ENCODE peak calls at places on chromosomes 7 and 10, in four cellular contexts. X is activated effector memory CD4-positive, alpha-beta T cell treated with anti-CD3 and anti-CD28 coated beads, Interleukin-2, amount 50 U/mL, for 16 hours; K is G401; G is head of caudate nucleus. O is an unnamed sample.

GRCh38 chr7:93194368-93194767 is 31.9 kb downstream of the HEPACAM2 start:
- DNase-seq in X (no peak), K (no peak), G (no peak), O (no peak)

GRCh38 chr7:121119047-121119446 is 130.5 kb downstream of the CPED1 start:
- DNase-seq in X (no peak), K (no peak), G (no peak), O (no peak)

GRCh38 chr7:93461350-93461749 is 113.2 kb downstream of the CALCR start:
- DNase-seq in X (no peak), K (peak; percentile 44), G (peak; percentile 0), O (peak; percentile 59)

GRCh38 chr10:4312046-4312835 is 513.8 kb upstream of the AKR1E2 start:
- DNase-seq in X (no peak), K (no peak), G (no peak), O (no peak)

GRCh38 chr7:112596260-112596659 is 115.5 kb downstream of the LSMEM1 start:
- DNase-seq in X (no peak), K (no peak), G (no peak), O (no peak)

GRCh38 chr7:7569615-7570014 is 2.9 kb downstream of the MIOS start:
- DNase-seq in X (no peak), K (no peak), G (no peak), O (peak; percentile 49)

GRCh38 chr7:147483634-147484292 is 1106.8 kb upstream of the C7orf33 start:
- DNase-seq in X (no peak), K (no peak), G (no peak), O (no peak)

GRCh38 chr7:30936650-30937245 is 25.1 kb downstream of the AQP1 start:
- DNase-seq in X (no peak), K (no peak), G (no peak), O (no peak)

GRCh38 chr10:33497338-33497737 is 162.9 kb upstream of the NRP1 start:
- DNase-seq in X (no peak), K (no peak), G (no peak), O (no peak)

GRCh38 chr10:114397651-114398145 is 6.6 kb downstream of the AFAP1L2 start:
- DNase-seq in X (no peak), K (no peak), G (no peak), O (no peak)

GRCh38 chr10:132062181-132062515 is 3.6 kb upstream of the JAKMIP3 start:
- DNase-seq in X (no peak), K (no peak), G (no peak), O (no peak)

GRCh38 chr10:85976267-85976793 is 390.3 kb downstream of the GRID1 start:
- DNase-seq in X (no peak), K (no peak), G (no peak), O (no peak)

GRCh38 chr7:69434350-69434749 is 163.9 kb upstream of the AUTS2 start:
- DNase-seq in X (no peak), K (no peak), G (no peak), O (no peak)

GRCh38 chr7:66925255-66925654 is 4.2 kb downstream of the TMEM248 start:
- DNase-seq in X (no peak), K (no peak), G (no peak), O (no peak)

GRCh38 chr10:79272353-79272752 is 74.9 kb upstream of the PPIF start:
- DNase-seq in X (no peak), K (no peak), G (no peak), O (no peak)

GRCh38 chr7:102236592-102237287 is 49.9 kb upstream of the SH2B2 start:
- DNase-seq in X (peak; percentile 73), K (peak; percentile 80), G (peak; percentile 78), O (peak; percentile 87)

GRCh38 chr7:151558575-151558974 is 38.9 kb upstream of the RHEB start:
- DNase-seq in X (no peak), K (no peak), G (no peak), O (no peak)

GRCh38 chr7:73343671-73344380 is 15.9 kb downstream of the FKBP6 start:
- DNase-seq in X (no peak), K (no peak), G (no peak), O (no peak)

GRCh38 chr10:124146491-124146890 is 53.1 kb upstream of the CHST15 start:
- DNase-seq in X (no peak), K (no peak), G (no peak), O (no peak)

GRCh38 chr10:93333278-93333978 is 148.7 kb downstream of the MYOF start:
- DNase-seq in X (no peak), K (no peak), G (no peak), O (no peak)

GRCh38 chr10:80411267-80411668 is 2.9 kb downstream of the PRXL2A start:
- DNase-seq in X (no peak), K (no peak), G (no peak), O (no peak)

GRCh38 chr10:122490268-122490667 is 28.9 kb downstream of the HTRA1 start:
- DNase-seq in X (no peak), K (no peak), G (no peak), O (no peak)

GRCh38 chr7:70042533-70042932 is 444.3 kb downstream of the AUTS2 start:
- DNase-seq in X (no peak), K (no peak), G (no peak), O (no peak)

O was measured in Karpas-422.